ENCODE peak calls at places on chromosomes 7 and 10, in four cellular contexts. V is trophoblast cell, L is HCT116, H is GM23248. T is an unnamed sample.

GRCh38 chr10:35194906-35195305 is 68.3 kb downstream of the CREM start:
- DNase-seq in V (peak; percentile 60), L (peak; percentile 18), H (peak; percentile 56), T (no peak)

GRCh38 chr7:159143780-159144755 is 599 bp downstream of the VIPR2 start:
- DNase-seq in V (no peak), L (no peak), H (peak; percentile 6), T (no peak)

GRCh38 chr7:44189286-44189992 is at the start of gene GCK:
- DNase-seq in H (no peak), L (no peak), V (no peak), T (no peak)

GRCh38 chr7:32217841-32218467 is 147.7 kb upstream of the PDE1C start:
- DNase-seq in L (no peak), H (no peak), V (no peak), T (no peak)

GRCh38 chr7:66627151-66627681 is 1.5 kb upstream of the KCTD7 start:
- DNase-seq in V (peak; percentile 96), L (no peak), H (peak; percentile 85), T (no peak)

GRCh38 chr10:121085386-121085785 is 234.2 kb downstream of the WDR11 start:
- DNase-seq in L (no peak), V (no peak), H (no peak), T (no peak)

GRCh38 chr7:16423761-16424160 is 2.4 kb upstream of the CRPPA start:
- DNase-seq in H (no peak), V (no peak), L (no peak), T (no peak)

GRCh38 chr7:53602817-53603418 is 567.5 kb downstream of the POM121L12 start:
- DNase-seq in L (no peak), V (peak; percentile 98), H (no peak), T (no peak)

GRCh38 chr10:91247360-91248111 is 27.1 kb downstream of the PCGF5 start:
- DNase-seq in H (peak; percentile 57), V (no peak), L (no peak), T (no peak)

GRCh38 chr10:94193466-94193924 is 169.2 kb downstream of the NOC3L start:
- DNase-seq in H (peak; percentile 54), V (no peak), L (no peak), T (no peak)

DNA sequence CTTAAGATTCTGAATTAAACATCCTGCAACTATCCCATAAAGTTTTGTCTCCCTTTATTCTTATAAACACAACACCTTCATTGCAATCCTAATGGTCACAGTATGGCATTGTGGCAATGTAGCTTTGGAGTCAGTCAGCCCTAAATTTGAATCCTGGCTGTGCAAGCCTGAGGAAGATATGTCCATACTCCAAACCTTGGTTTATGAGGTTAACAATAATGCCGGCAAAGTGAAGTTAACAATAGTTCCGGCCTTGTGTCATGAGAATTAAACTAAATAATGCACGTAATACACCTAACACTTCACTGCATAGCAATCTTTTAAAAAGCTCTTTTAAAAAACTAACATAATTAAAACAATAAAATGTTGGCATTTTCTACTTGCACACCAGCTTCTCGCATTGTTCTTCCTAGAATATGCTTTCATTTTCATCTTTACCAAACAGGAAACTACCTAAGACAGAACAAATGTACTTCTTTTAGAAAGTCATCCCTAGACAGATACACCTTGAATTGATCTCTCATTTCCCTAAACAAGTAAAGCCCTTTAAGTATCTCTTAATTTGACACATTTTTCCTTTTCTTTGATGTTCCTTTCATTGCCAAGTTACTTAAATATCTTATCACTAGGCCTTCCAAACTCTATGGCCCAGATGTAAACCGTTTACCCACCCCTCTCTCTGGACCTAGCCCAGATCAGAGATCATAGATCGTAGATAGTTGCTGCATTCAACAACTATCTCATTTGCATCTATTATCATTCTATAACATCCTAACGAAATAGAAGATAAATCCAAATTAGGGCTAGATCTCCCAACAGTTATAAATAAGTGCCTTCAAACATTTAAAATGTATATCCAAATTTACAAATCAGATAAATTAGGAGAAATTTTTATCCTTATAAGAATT is 66.7 kb downstream of the CREB3L2 start:
- DNase-seq in L (no peak), H (no peak), V (no peak), T (no peak)
- H3K9ac ChIP-seq in L (no peak overlapping the region), H (no peak overlapping the region), V (no peak overlapping the region), T (no peak overlapping the region)

GRCh38 chr7:87000344-87000743 is 59.1 kb downstream of the ELAPOR2 start:
- DNase-seq in V (peak; percentile 21), L (no peak), H (peak; percentile 55), T (no peak)

GRCh38 chr7:87003872-87004798 is 55.3 kb downstream of the ELAPOR2 start:
- DNase-seq in L (no peak), H (no peak), V (peak; percentile 29), T (no peak)

GRCh38 chr7:87001214-87001613 is 58.2 kb downstream of the ELAPOR2 start:
- DNase-seq in L (no peak), V (peak; percentile 56), H (peak; percentile 63), T (no peak)

GRCh38 chr7:87007063-87007462 is 52.4 kb downstream of the ELAPOR2 start:
- DNase-seq in V (no peak), L (no peak), H (no peak), T (no peak)

DNA sequence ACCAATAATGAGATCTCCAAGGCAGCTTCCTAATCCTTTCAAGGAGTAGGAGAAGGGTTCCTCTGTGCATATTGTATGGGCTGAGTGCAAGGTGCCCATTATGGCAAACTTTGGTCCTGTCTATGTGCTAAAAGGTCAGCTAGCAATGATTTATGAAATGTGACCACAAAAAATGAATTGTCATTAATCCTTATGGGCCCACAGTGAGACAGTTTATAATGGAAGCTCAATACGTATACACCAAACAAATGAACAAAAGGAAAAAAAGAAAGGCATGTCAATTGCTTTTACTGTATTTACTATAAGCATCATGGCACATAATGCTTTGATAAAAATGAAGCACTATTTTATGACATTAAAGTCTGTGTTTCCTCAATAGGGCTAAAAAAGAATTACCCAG is 54.5 kb downstream of the ELAPOR2 start:
- DNase-seq in V (no peak), H (no peak), L (no peak), T (no peak)
- H3K27ac ChIP-seq in V (no peak overlapping the region), H (no peak overlapping the region), L (no peak overlapping the region), T (no peak overlapping the region)

DNA sequence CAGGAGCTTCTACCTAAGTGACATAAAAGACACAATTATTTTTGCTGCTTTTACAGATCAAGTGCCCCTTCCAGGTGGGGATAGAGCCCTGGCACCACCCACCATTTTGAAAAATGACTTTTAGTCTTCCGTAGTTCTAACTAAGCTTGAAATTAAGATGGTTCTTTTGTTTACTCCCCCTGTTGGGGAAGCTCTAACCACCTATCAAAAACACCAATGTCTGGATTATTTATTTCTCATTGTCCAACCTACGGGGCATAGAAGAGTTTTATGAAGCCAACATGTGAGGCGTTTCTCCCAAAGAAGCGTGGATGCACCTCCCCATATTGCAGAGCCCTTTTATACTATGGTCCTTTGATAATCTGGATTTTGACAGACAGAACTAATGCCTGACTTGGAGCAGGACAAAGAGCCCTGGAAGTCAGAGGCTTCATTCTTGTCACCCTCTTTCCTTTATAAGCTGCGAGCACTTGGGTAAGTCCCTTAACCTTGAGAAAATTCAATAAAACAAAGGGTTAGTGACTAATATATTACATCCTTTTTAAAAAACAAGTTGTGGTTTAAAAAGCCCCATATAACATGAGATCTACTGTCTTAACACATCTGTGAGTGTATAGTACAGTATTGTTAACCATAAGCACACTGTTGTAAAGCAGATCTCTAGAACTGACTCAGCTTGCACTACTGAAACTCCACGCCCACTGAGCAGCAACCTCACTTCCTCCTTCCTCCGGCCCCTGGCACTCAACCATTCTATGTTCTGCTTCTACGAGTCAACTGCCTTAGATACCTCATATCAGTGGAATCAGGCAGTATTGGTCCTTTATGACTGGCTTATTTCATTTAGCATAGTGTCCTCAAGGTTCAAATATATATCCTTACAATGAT is 67.5 kb downstream of the ATXN7L1 start:
- DNase-seq in V (peak; percentile 19), H (peak; percentile 85), L (no peak), T (peak; percentile 62)
- H3K9ac ChIP-seq in V (no peak overlapping the region), H (no peak overlapping the region), L (no peak overlapping the region), T (no peak overlapping the region)

DNA sequence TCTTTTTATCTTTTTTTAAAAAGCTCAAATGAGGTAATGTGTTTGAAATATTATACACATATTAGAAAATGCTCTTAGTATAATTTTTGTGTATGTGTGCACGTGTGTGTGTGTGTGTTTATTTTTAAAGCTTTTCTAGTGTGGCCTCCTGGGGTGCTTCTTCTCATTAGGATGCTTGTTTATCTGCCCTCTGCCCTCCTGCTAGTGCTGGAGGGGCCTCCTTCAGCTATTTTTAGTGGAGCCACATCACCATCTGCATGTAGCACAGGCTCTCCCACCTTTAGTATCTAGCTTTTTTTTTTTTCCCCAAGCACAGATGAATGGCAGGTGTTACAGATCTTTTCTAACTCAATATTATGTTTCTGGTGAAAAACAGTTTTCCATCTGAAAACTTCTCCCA is 155.7 kb upstream of the TMEM229A start:
- DNase-seq in V (no peak), H (no peak), L (no peak), T (no peak)
- H3K27ac ChIP-seq in V (no peak overlapping the region), H (no peak overlapping the region), L (no peak overlapping the region), T (no peak overlapping the region)

GRCh38 chr7:21939136-21939857 is 6.4 kb downstream of the CDCA7L start:
- DNase-seq in H (peak; percentile 43), L (no peak), V (no peak), T (no peak)

GRCh38 chr7:21934824-21935223 is 10.9 kb downstream of the CDCA7L start:
- DNase-seq in L (no peak), H (no peak), V (no peak), T (no peak)

GRCh38 chr7:21939858-21940322 is 5.8 kb downstream of the CDCA7L start:
- DNase-seq in L (no peak), H (no peak), V (no peak), T (no peak)

GRCh38 chr7:21941570-21942224 is 4.0 kb downstream of the CDCA7L start:
- DNase-seq in V (peak; percentile 88), H (peak; percentile 72), L (no peak), T (no peak)

GRCh38 chr7:21938463-21938862 is 7.2 kb downstream of the CDCA7L start:
- DNase-seq in H (no peak), L (no peak), V (peak; percentile 7), T (no peak)
- H3K9ac ChIP-seq in H (no peak overlapping the region), L (no peak overlapping the region), V (no peak overlapping the region), T (no peak overlapping the region)

GRCh38 chr10:86759073-86759672 is 2.8 kb downstream of the BMPR1A start:
- DNase-seq in H (peak; percentile 38), V (no peak), L (no peak), T (no peak)
- H3K27ac ChIP-seq in H (peak overlapping the region; percentile 41), V (no peak overlapping the region), L (no peak overlapping the region), T (peak overlapping the region; percentile 20)

T was measured in colonic mucosa.